ENCODE peak calls at places on chromosomes 4 and X, in nine cellular contexts. G is endothelial cell; V is activated T-helper 1 cell treated with anti-CD3 and anti-CD28 coated beads, Interleukin-12 subunit alpha, Interleukin-12 subunit beta, Interleukin-2, Interleukin-4 antibody, amounts not matched to agents 30 ng/mL and 10 ng/mL and 1 ng/mL, durations not matched to agents 14 hours and 24 hours and 36 hours; F is lung microvascular endothelial cell; R is heart left ventricle; X is Right ventricle myocardium superior; C is AG20443; A is GM04504; H is amniotic epithelial cell. Y is an unnamed sample.

GRCh38 chrX:140762061-140762460 is 52.5 kb downstream of the LINC00632 start:
- DNase-seq in H (peak), A (peak), X (no peak), C (peak), R (peak), F (peak), V (no peak), G (peak), Y (no peak)

GRCh38 chr4:1939664-1940509 is 68.7 kb downstream of the NSD2 start:
- DNase-seq in G (no peak), A (peak), R (no peak), F (peak), X (no peak), H (peak), V (no peak), C (peak), Y (no peak)

GRCh38 chr4:74675673-74676279 is 118.5 kb downstream of the BTC start:
- DNase-seq in C (peak), R (no peak), A (peak), F (peak), V (no peak), X (no peak), H (peak), G (peak), Y (no peak)

GRCh38 chr4:39568805-39569204 is 41.6 kb upstream of the UGDH start:
- DNase-seq in A (no peak), G (no peak), V (no peak), X (no peak), C (no peak), R (no peak), H (no peak), F (no peak), Y (no peak)

GRCh38 chr4:3291969-3292570 is 751 bp upstream of the RGS12 start:
- DNase-seq in A (no peak), F (peak), R (peak), X (peak), H (peak), C (peak), V (no peak), G (peak), Y (peak)

GRCh38 chr4:76485450-76485849 is 50.4 kb downstream of the SHROOM3 start:
- DNase-seq in V (no peak), X (no peak), G (no peak), R (no peak), H (no peak), F (no peak), A (no peak), C (no peak), Y (no peak)

GRCh38 chrX:43106009-43106408 is 328.0 kb upstream of the PPP1R2C start:
- DNase-seq in H (no peak), C (no peak), F (no peak), G (no peak), A (no peak), R (no peak), X (no peak), V (no peak), Y (no peak)

GRCh38 chrX:85996555-85996954 is 50.8 kb downstream of the CHM start:
- DNase-seq in A (no peak), X (no peak), F (no peak), C (no peak), V (no peak), G (no peak), H (no peak), R (no peak), Y (no peak)

GRCh38 chr4:133154725-133155124 is 5.6 kb downstream of the PCDH10 start:
- DNase-seq in C (peak), H (peak), V (no peak), F (peak), A (no peak), X (no peak), G (peak), R (no peak), Y (no peak)

GRCh38 chrX:43064096-43064495 is 286.1 kb upstream of the PPP1R2C start:
- DNase-seq in V (no peak), X (no peak), F (no peak), C (no peak), H (no peak), R (no peak), A (no peak), G (no peak), Y (no peak)

GRCh38 chr4:17595471-17596005 is 18.5 kb downstream of the LAP3 start:
- DNase-seq in R (no peak), G (no peak), A (no peak), F (no peak), V (no peak), X (no peak), H (no peak), C (no peak), Y (no peak)

GRCh38 chr4:143140696-143141095 is 44.0 kb upstream of the USP38 start:
- DNase-seq in F (no peak), X (no peak), H (no peak), G (no peak), C (no peak), R (no peak), V (no peak), A (no peak), Y (no peak)

GRCh38 chr4:3645711-3646221 is 113.5 kb upstream of the LRPAP1 start:
- DNase-seq in A (no peak), X (no peak), V (no peak), H (no peak), F (no peak), G (no peak), C (no peak), R (no peak), Y (no peak)

Y was measured in left ventricle myocardium inferior.